ENCODE peak calls at places on chromosomes 11 and 22, in nine cellular contexts. S is Calu3; Q is activated CD4-positive, alpha-beta T cell treated with anti-CD3 and anti-CD28 coated beads, Interleukin-2, amount 50 U/mL, for 24 hours; L is CD8-positive, alpha-beta memory T cell; N is T-cell; O is anterior cingulate cortex; H is A549; W is COLO829; V is astrocyte. Y is an unnamed sample.

GRCh38 chr11:60767388-60767811 is 10.7 kb downstream of the MS4A15 start:
- DNase-seq in S (no peak), Q (no peak), L (no peak), N (no peak), O (no peak), H (peak; percentile 21), W (peak; percentile 28), V (no peak), Y (no peak)

GRCh38 chr11:96426356-96427103 is 36.7 kb downstream of the JRKL start:
- DNase-seq in S (no peak), Q (no peak), L (no peak), N (no peak), O (no peak), H (peak; percentile 34), W (peak; percentile 35), V (peak; percentile 19), Y (peak; percentile 21)

GRCh38 chr11:62847767-62848314 is 8.5 kb upstream of the WDR74 start:
- DNase-seq in S (no peak), Q (no peak), L (no peak), N (no peak), O (no peak), H (no peak), W (no peak), V (no peak), Y (no peak)

GRCh38 chr11:1953489-1954284 is 6.6 kb downstream of the MRPL23 start:
- DNase-seq in S (no peak), Q (no peak), L (no peak), N (no peak), O (no peak), H (no peak), W (no peak), V (no peak), Y (no peak)

GRCh38 chr11:62472063-62472884 is 53.4 kb downstream of the SCGB1A1 start:
- DNase-seq in S (peak; percentile 16), Q (no peak), L (no peak), N (no peak), O (no peak), H (peak; percentile 57), W (no peak), V (peak; percentile 60), Y (no peak)

GRCh38 chr11:67700548-67701262 is 26.3 kb upstream of the ALDH3B2 start:
- DNase-seq in S (no peak), Q (no peak), L (no peak), N (no peak), O (no peak), H (no peak), W (no peak), V (no peak), Y (no peak)

GRCh38 chr11:9973921-9974320 is 310.0 kb downstream of the SWAP70 start:
- DNase-seq in S (no peak), Q (no peak), L (no peak), N (no peak), O (no peak), H (peak; percentile 31), W (peak; percentile 20), V (no peak), Y (no peak)

GRCh38 chr22:19800306-19800705 is 39.7 kb downstream of the TBX1 start:
- DNase-seq in S (no peak), Q (no peak), L (no peak), N (no peak), O (no peak), H (no peak), W (no peak), V (no peak), Y (no peak)

GRCh38 chr11:80778432-80778831 is 1337.6 kb upstream of the TENM4 start:
- DNase-seq in S (no peak), Q (no peak), L (no peak), N (no peak), O (no peak), H (no peak), W (no peak), V (no peak), Y (no peak)

GRCh38 chr11:387193-387793 is 6.7 kb upstream of the PKP3 start:
- DNase-seq in S (no peak), Q (no peak), L (no peak), N (no peak), O (no peak), H (no peak), W (no peak), V (no peak), Y (no peak)

GRCh38 chr11:132114185-132114584 is 743.8 kb downstream of the NTM start:
- DNase-seq in S (no peak), Q (no peak), L (no peak), N (no peak), O (no peak), H (peak; percentile 6), W (peak; percentile 41), V (no peak), Y (no peak)

GRCh38 chr11:124793466-124794278 is 6.5 kb downstream of the MSANTD2 start:
- DNase-seq in S (peak; percentile 15), Q (no peak), L (no peak), N (peak; percentile 13), O (no peak), H (peak; percentile 62), W (peak; percentile 37), V (peak; percentile 18), Y (no peak)

GRCh38 chr11:107716884-107717532 is 5.2 kb upstream of the SLN start:
- DNase-seq in S (no peak), Q (no peak), L (no peak), N (no peak), O (no peak), H (no peak), W (no peak), V (peak; percentile 75), Y (no peak)

GRCh38 chr11:116976941-116977570 is 121.2 kb downstream of the SIK3 start:
- DNase-seq in S (no peak), Q (no peak), L (no peak), N (no peak), O (no peak), H (no peak), W (no peak), V (no peak), Y (no peak)

GRCh38 chr22:39739338-39740027 is 154.1 kb downstream of the ENTHD1 start:
- DNase-seq in S (no peak), Q (no peak), L (no peak), N (no peak), O (no peak), H (no peak), W (no peak), V (no peak), Y (no peak)

GRCh38 chr22:27630754-27631153 is 170.8 kb downstream of the MN1 start:
- DNase-seq in S (no peak), Q (no peak), L (no peak), N (no peak), O (no peak), H (no peak), W (no peak), V (no peak), Y (no peak)

GRCh38 chr11:60625262-60625661 is 74.2 kb upstream of the MS4A8 start:
- DNase-seq in S (peak; percentile 10), Q (no peak), L (no peak), N (no peak), O (no peak), H (peak; percentile 24), W (peak; percentile 66), V (no peak), Y (no peak)

GRCh38 chr11:12439615-12440014 is 62.2 kb downstream of the PARVA start:
- DNase-seq in S (no peak), Q (no peak), L (no peak), N (no peak), O (no peak), H (no peak), W (no peak), V (no peak), Y (no peak)

GRCh38 chr11:77129069-77129840 is 1.2 kb downstream of the MYO7A start:
- DNase-seq in S (no peak), Q (no peak), L (no peak), N (no peak), O (no peak), H (no peak), W (no peak), V (no peak), Y (no peak)

GRCh38 chr11:9738126-9738525 is 74.2 kb downstream of the SWAP70 start:
- DNase-seq in S (no peak), Q (no peak), L (no peak), N (no peak), O (no peak), H (no peak), W (no peak), V (no peak), Y (no peak)

GRCh38 chr22:49969751-49970527 is 9.4 kb downstream of the PIM3 start:
- DNase-seq in S (no peak), Q (no peak), L (no peak), N (no peak), O (no peak), H (no peak), W (no peak), V (no peak), Y (no peak)

GRCh38 chr11:58999291-58999680 is 60.0 kb downstream of the GLYATL1 start:
- DNase-seq in S (no peak), Q (no peak), L (no peak), N (no peak), O (no peak), H (no peak), W (no peak), V (no peak), Y (no peak)

GRCh38 chr11:28481673-28482480 is 373.7 kb downstream of the METTL15 start:
- DNase-seq in S (no peak), Q (no peak), L (no peak), N (no peak), O (no peak), H (no peak), W (no peak), V (no peak), Y (no peak)

Y was measured in NCI-H446 treated with DMSO at 0.1 percent for 48 hours.